ENCODE peak calls at places on chromosomes 4 and X, in seven cellular contexts. One of them, this sample, is unnamed.
A peak's percentile ranks its signal among the peaks of the same experiment; 100 is the strongest.

GRCh38 chr4:142705820-142706219 is 140.3 kb downstream of the INPP4B start:
- DNase-seq in neural progenitor cell: no peak
- DNase-seq in D341Med: no peak
- DNase-seq in NB4: no peak
- DNase-seq in activated T-cell treated with anti-CD3 and anti-CD28 coated beads for 48 hours: no peak
- DNase-seq in C1 segment of cervical spinal cord: no peak
- DNase-seq in hypothalamus: no peak
- DNase-seq in this sample: no peak

GRCh38 chr4:7135389-7135746 is 57.0 kb upstream of the SORCS2 start:
- DNase-seq in activated T-cell treated with anti-CD3 and anti-CD28 coated beads for 48 hours: no peak
- DNase-seq in neural progenitor cell: no peak
- DNase-seq in hypothalamus: no peak
- DNase-seq in NB4: no peak
- DNase-seq in D341Med: no peak
- DNase-seq in C1 segment of cervical spinal cord: no peak
- DNase-seq in this sample: no peak

GRCh38 chr4:168598191-168598590 is 101.3 kb downstream of the PALLD start:
- DNase-seq in D341Med: no peak
- DNase-seq in neural progenitor cell: no peak
- DNase-seq in NB4: no peak
- DNase-seq in activated T-cell treated with anti-CD3 and anti-CD28 coated beads for 48 hours: no peak
- DNase-seq in hypothalamus: no peak
- DNase-seq in C1 segment of cervical spinal cord: no peak
- DNase-seq in this sample: no peak

GRCh38 chr4:101941816-101942358 is 151.4 kb downstream of the BANK1 start:
- DNase-seq in C1 segment of cervical spinal cord: no peak
- DNase-seq in hypothalamus: no peak
- DNase-seq in D341Med: no peak
- DNase-seq in activated T-cell treated with anti-CD3 and anti-CD28 coated beads for 48 hours: no peak
- DNase-seq in NB4: no peak
- DNase-seq in neural progenitor cell: no peak
- DNase-seq in this sample: no peak

GRCh38 chr4:100428051-100428450 is 89.8 kb downstream of the EMCN start:
- DNase-seq in D341Med: no peak
- DNase-seq in hypothalamus: no peak
- DNase-seq in activated T-cell treated with anti-CD3 and anti-CD28 coated beads for 48 hours: no peak
- DNase-seq in neural progenitor cell: no peak
- DNase-seq in C1 segment of cervical spinal cord: no peak
- DNase-seq in NB4: peak; percentile 73
- DNase-seq in this sample: no peak

GRCh38 chr4:99811850-99812249 is 4.8 kb upstream of the DAPP1 start:
- DNase-seq in neural progenitor cell: peak; percentile 59
- DNase-seq in hypothalamus: no peak
- DNase-seq in NB4: peak; percentile 75
- DNase-seq in C1 segment of cervical spinal cord: no peak
- DNase-seq in activated T-cell treated with anti-CD3 and anti-CD28 coated beads for 48 hours: no peak
- DNase-seq in D341Med: peak; percentile 55
- DNase-seq in this sample: no peak

GRCh38 chr4:17577660-17578481 is 873 bp downstream of the LAP3 start:
- DNase-seq in D341Med: peak; percentile 65
- DNase-seq in C1 segment of cervical spinal cord: no peak
- DNase-seq in neural progenitor cell: no peak
- DNase-seq in hypothalamus: peak; percentile 30
- DNase-seq in NB4: peak; percentile 57
- DNase-seq in activated T-cell treated with anti-CD3 and anti-CD28 coated beads for 48 hours: no peak
- DNase-seq in this sample: peak; percentile 49

GRCh38 chr4:56575820-56576429 is 70.3 kb downstream of the ARL9 start:
- DNase-seq in D341Med: peak; percentile 35
- DNase-seq in NB4: peak; percentile 42
- DNase-seq in hypothalamus: no peak
- DNase-seq in activated T-cell treated with anti-CD3 and anti-CD28 coated beads for 48 hours: no peak
- DNase-seq in neural progenitor cell: peak; percentile 5
- DNase-seq in C1 segment of cervical spinal cord: no peak
- DNase-seq in this sample: peak; percentile 38

GRCh38 chrX:11381464-11381863 is 88.3 kb downstream of the AMELX start:
- DNase-seq in D341Med: peak; percentile 15
- DNase-seq in NB4: peak; percentile 51
- DNase-seq in activated T-cell treated with anti-CD3 and anti-CD28 coated beads for 48 hours: peak; percentile 0
- DNase-seq in neural progenitor cell: peak; percentile 44
- DNase-seq in hypothalamus: no peak
- DNase-seq in C1 segment of cervical spinal cord: no peak
- DNase-seq in this sample: no peak

GRCh38 chr4:44661940-44662622 is 10.7 kb upstream of the YIPF7 start:
- DNase-seq in neural progenitor cell: no peak
- DNase-seq in C1 segment of cervical spinal cord: no peak
- DNase-seq in activated T-cell treated with anti-CD3 and anti-CD28 coated beads for 48 hours: no peak
- DNase-seq in NB4: no peak
- DNase-seq in D341Med: no peak
- DNase-seq in hypothalamus: no peak
- DNase-seq in this sample: no peak

GRCh38 chrX:11566158-11566557 is 99.6 kb downstream of the ARHGAP6 start:
- DNase-seq in activated T-cell treated with anti-CD3 and anti-CD28 coated beads for 48 hours: no peak
- DNase-seq in NB4: no peak
- DNase-seq in hypothalamus: no peak
- DNase-seq in C1 segment of cervical spinal cord: no peak
- DNase-seq in D341Med: no peak
- DNase-seq in neural progenitor cell: no peak
- DNase-seq in this sample: no peak

GRCh38 chrX:18701621-18702361 is 5.7 kb upstream of the PPEF1 start:
- DNase-seq in D341Med: no peak
- DNase-seq in hypothalamus: no peak
- DNase-seq in neural progenitor cell: no peak
- DNase-seq in NB4: no peak
- DNase-seq in activated T-cell treated with anti-CD3 and anti-CD28 coated beads for 48 hours: no peak
- DNase-seq in C1 segment of cervical spinal cord: no peak
- DNase-seq in this sample: no peak

GRCh38 chrX:71976753-71977152 is 66.1 kb downstream of the NHSL2 start:
- DNase-seq in activated T-cell treated with anti-CD3 and anti-CD28 coated beads for 48 hours: no peak
- DNase-seq in neural progenitor cell: no peak
- DNase-seq in D341Med: no peak
- DNase-seq in hypothalamus: no peak
- DNase-seq in C1 segment of cervical spinal cord: no peak
- DNase-seq in NB4: peak; percentile 28
- DNase-seq in this sample: no peak

GRCh38 chrX:139738581-139738980 is 30.6 kb upstream of the MCF2 start:
- DNase-seq in hypothalamus: no peak
- DNase-seq in activated T-cell treated with anti-CD3 and anti-CD28 coated beads for 48 hours: no peak
- DNase-seq in C1 segment of cervical spinal cord: no peak
- DNase-seq in neural progenitor cell: no peak
- DNase-seq in NB4: no peak
- DNase-seq in D341Med: no peak
- DNase-seq in this sample: no peak

GRCh38 chr4:91111556-91111955 is 984.4 kb downstream of the CCSER1 start:
- DNase-seq in neural progenitor cell: no peak
- DNase-seq in C1 segment of cervical spinal cord: no peak
- DNase-seq in hypothalamus: no peak
- DNase-seq in D341Med: no peak
- DNase-seq in activated T-cell treated with anti-CD3 and anti-CD28 coated beads for 48 hours: no peak
- DNase-seq in NB4: no peak
- DNase-seq in this sample: no peak

GRCh38 chr4:56611501-56611900 is 69.6 kb downstream of the HOPX start:
- DNase-seq in NB4: no peak
- DNase-seq in activated T-cell treated with anti-CD3 and anti-CD28 coated beads for 48 hours: no peak
- DNase-seq in D341Med: no peak
- DNase-seq in neural progenitor cell: no peak
- DNase-seq in hypothalamus: no peak
- DNase-seq in C1 segment of cervical spinal cord: no peak
- DNase-seq in this sample: no peak

This sample was measured in hippocampal formation.